ENCODE peak calls at places on chromosomes 6 and 20, in five cellular contexts. E is HCT116, S is heart left ventricle, T is GM12878, L is tibial nerve. Z is an unnamed sample.

GRCh38 chr6:121767254-121767653 is 331.8 kb downstream of the GJA1 start:
- DNase-seq in S (no peak), E (no peak), L (no peak), T (no peak), Z (no peak)

GRCh38 chr20:41643504-41643938 is 25.3 kb upstream of the CHD6 start:
- DNase-seq in E (peak), T (no peak), S (peak), L (no peak), Z (no peak)

GRCh38 chr6:1589208-1589607 is 20.5 kb upstream of the FOXC1 start:
- DNase-seq in T (no peak), L (no peak), E (no peak), S (no peak), Z (no peak)

GRCh38 chr6:104789770-104790190 is 69.9 kb downstream of the HACE1 start:
- DNase-seq in L (no peak), S (no peak), T (no peak), E (peak), Z (no peak)

GRCh38 chr6:45378324-45378926 is 691 bp upstream of the SUPT3H start:
- DNase-seq in S (peak), T (no peak), L (no peak), E (no peak), Z (peak)

GRCh38 chr6:100166991-100167390 is 173.0 kb upstream of the MCHR2 start:
- DNase-seq in L (no peak), T (no peak), E (no peak), S (no peak), Z (no peak)

GRCh38 chr6:44002071-44002590 is 125.1 kb downstream of the MRPL14 start:
- DNase-seq in E (no peak), S (no peak), L (no peak), T (no peak), Z (peak)

GRCh38 chr20:3312940-3313656 is 74.1 kb upstream of the SLC4A11 start:
- DNase-seq in S (no peak), E (no peak), T (no peak), L (peak), Z (no peak)

GRCh38 chr6:72446427-72446826 is 175.4 kb upstream of the KCNQ5 start:
- DNase-seq in E (no peak), S (no peak), L (no peak), T (no peak), Z (no peak)

GRCh38 chr6:22082278-22082677 is 214.6 kb downstream of the PRL start:
- DNase-seq in T (no peak), E (no peak), S (no peak), L (no peak), Z (peak)

GRCh38 chr6:35086282-35086632 is 54.9 kb downstream of the TCP11 start:
- DNase-seq in L (no peak), T (no peak), E (no peak), S (no peak), Z (no peak)

GRCh38 chr6:14828146-14828705 is 417.6 kb upstream of the JARID2 start:
- DNase-seq in E (no peak), T (no peak), S (no peak), L (no peak), Z (no peak)

GRCh38 chr6:122778961-122779671 is 400 bp upstream of the FABP7 start:
- DNase-seq in T (no peak), S (no peak), E (no peak), L (no peak), Z (no peak)

GRCh38 chr20:8790442-8791074 is 278.3 kb upstream of the PLCB4 start:
- DNase-seq in S (peak), E (peak), L (peak), T (no peak), Z (no peak)

GRCh38 chr6:146915671-146916127 is 288.5 kb upstream of the STXBP5 start:
- DNase-seq in T (no peak), S (no peak), L (no peak), E (no peak), Z (no peak)

GRCh38 chr20:11217322-11217989 is 543.7 kb upstream of the JAG1 start:
- DNase-seq in T (no peak), E (no peak), L (no peak), S (no peak), Z (no peak)
- H3K27ac ChIP-seq in T (no peak), E (no peak), L (no peak), S (no peak), Z (no peak)

GRCh38 chr6:4139272-4139671 is 3.9 kb upstream of the ECI2 start:
- DNase-seq in E (no peak), L (no peak), S (no peak), T (no peak), Z (no peak)

GRCh38 chr6:4133941-4134838 is 1.2 kb downstream of the ECI2 start:
- DNase-seq in E (no peak), T (no peak), S (peak), L (peak), Z (peak)

GRCh38 chr6:4136354-4136831 is 1.0 kb upstream of the ECI2 start:
- DNase-seq in S (no peak), E (no peak), T (no peak), L (no peak), Z (no peak)

GRCh38 chr6:4135665-4136353 is 434 bp upstream of the ECI2 start:
- DNase-seq in L (peak), T (peak), S (peak), E (peak), Z (peak)

GRCh38 chr6:4134841-4135664 is at the start of gene ECI2:
- DNase-seq in S (peak), L (peak), T (no peak), E (no peak), Z (peak)
- TF ChIP-seq POLR2A in S (no peak), L (peak), T (peak), E (peak), Z (peak)

DNA sequence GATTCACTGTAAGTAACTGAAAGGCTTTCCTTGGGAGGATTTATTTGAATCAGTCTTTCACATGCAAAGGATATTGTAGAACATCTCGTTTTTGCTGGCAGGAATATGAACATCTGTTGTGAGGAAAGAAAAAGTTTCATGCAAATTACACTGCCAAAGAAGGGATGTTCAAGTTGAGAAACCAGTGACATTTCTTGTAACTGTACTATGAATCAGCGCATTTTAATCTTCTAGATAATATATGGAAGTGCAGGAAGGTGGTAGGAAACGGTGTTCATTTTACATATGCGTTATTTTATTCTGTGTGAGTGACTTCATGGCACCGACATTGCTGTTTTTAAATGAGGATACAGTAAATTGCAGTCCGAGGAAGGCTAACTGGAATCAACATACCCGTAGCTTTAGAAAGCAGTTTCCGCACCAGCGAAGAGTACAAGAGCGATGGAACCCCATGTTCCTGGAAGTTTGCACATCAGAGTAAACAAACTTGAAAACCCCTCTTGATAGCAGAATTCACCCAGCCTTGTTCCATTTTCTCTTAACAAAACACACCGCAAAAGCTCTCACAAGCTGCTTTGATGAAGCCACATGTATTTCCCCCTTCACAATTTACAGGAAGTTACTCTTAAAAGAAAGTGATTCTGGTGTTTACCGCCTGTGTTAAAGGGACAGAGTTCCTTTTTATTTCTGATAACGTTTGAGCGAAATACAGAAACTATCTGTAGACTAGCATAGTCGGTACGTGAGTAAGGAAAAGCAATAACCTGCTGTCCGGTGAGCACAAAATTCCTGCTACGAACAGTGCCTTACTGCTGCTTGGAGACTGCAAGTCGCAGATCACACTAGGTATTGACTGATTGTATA is 11.5 kb downstream of the PRDM1 start:
- DNase-seq in L (peak), T (peak), S (no peak), E (no peak), Z (no peak)
- H3K27ac ChIP-seq in L (peak), T (peak), S (peak), E (peak), Z (peak)

GRCh38 chr6:82143041-82143481 is 104.5 kb downstream of the IBTK start:
- DNase-seq in E (no peak), S (peak), T (no peak), L (no peak), Z (no peak)
- TF ChIP-seq POLR2A in E (no peak), S (no peak), T (no peak), L (no peak), Z (no peak)

Z was measured in right lobe of liver.